ENCODE peak calls at places on chromosome 21, in ten cellular contexts. O is naive thymus-derived CD4-positive, alpha-beta T cell; U is ELF-1; N is RPMI8226; A is aorta; M is GM23248; J is fibroblast of the aortic adventitia; S is activated CD4-positive, alpha-beta T cell treated with anti-CD3 and anti-CD28 coated beads for 4 hours; E is ecto neural progenitor cell; L is AG20443. K is an unnamed sample.

GRCh38 chr21:36471254-36471723 is 8.6 kb downstream of the CLDN14 start:
- DNase-seq in O (no peak), U (no peak), N (no peak), A (no peak), M (peak; percentile 53), J (peak; percentile 56), S (no peak), E (no peak), L (no peak), K (no peak)

GRCh38 chr21:27741736-27742135 is 774.8 kb upstream of the ADAMTS5 start:
- DNase-seq in O (no peak), U (no peak), N (no peak), A (no peak), M (peak; percentile 30), J (peak; percentile 90), S (no peak), E (no peak), L (no peak), K (no peak)

GRCh38 chr21:20971296-20971921 is 26.8 kb upstream of the NCAM2 start:
- DNase-seq in O (peak; percentile 10), U (peak; percentile 10), N (peak; percentile 47), A (no peak), M (peak; percentile 76), J (peak; percentile 65), S (no peak), E (no peak), L (peak; percentile 24), K (no peak)

GRCh38 chr21:37047079-37047478 is 25.8 kb downstream of the PIGP start:
- DNase-seq in O (no peak), U (peak; percentile 55), N (no peak), A (no peak), M (no peak), J (no peak), S (no peak), E (no peak), L (no peak), K (no peak)

GRCh38 chr21:35257413-35257812 is 208.3 kb upstream of the RUNX1 start:
- DNase-seq in O (no peak), U (no peak), N (peak; percentile 83), A (peak; percentile 84), M (peak; percentile 89), J (peak; percentile 98), S (no peak), E (no peak), L (peak; percentile 54), K (no peak)

GRCh38 chr21:43193651-43194302 is 25.0 kb downstream of the CRYAA start:
- DNase-seq in O (no peak), U (no peak), N (no peak), A (peak; percentile 63), M (peak; percentile 89), J (peak; percentile 53), S (no peak), E (no peak), L (peak; percentile 86), K (no peak)

GRCh38 chr21:43321111-43321510 is 105.8 kb downstream of the SIK1 start:
- DNase-seq in O (no peak), U (no peak), N (no peak), A (no peak), M (peak; percentile 20), J (no peak), S (no peak), E (no peak), L (no peak), K (no peak)

GRCh38 chr21:18716578-18717138 is 313.1 kb upstream of the TMPRSS15 start:
- DNase-seq in O (no peak), U (no peak), N (peak; percentile 19), A (no peak), M (no peak), J (no peak), S (no peak), E (no peak), L (no peak), K (no peak)

GRCh38 chr21:25956993-25957714 is 213.4 kb downstream of the APP start:
- DNase-seq in O (no peak), U (no peak), N (no peak), A (no peak), M (peak; percentile 84), J (peak; percentile 85), S (no peak), E (no peak), L (peak; percentile 43), K (no peak)

GRCh38 chr21:34530264-34530663 is 18.3 kb upstream of the KCNE1 start:
- DNase-seq in O (no peak), U (no peak), N (no peak), A (no peak), M (peak; percentile 74), J (peak; percentile 61), S (no peak), E (no peak), L (peak; percentile 58), K (no peak)

GRCh38 chr21:16420086-16420724 is 690.4 kb downstream of the USP25 start:
- DNase-seq in O (no peak), U (no peak), N (no peak), A (no peak), M (peak; percentile 14), J (peak; percentile 77), S (no peak), E (no peak), L (peak; percentile 11), K (no peak)

GRCh38 chr21:31334648-31335121 is 9.4 kb downstream of the TIAM1 start:
- DNase-seq in O (no peak), U (no peak), N (no peak), A (no peak), M (no peak), J (no peak), S (no peak), E (no peak), L (no peak), K (no peak)

GRCh38 chr21:29547998-29548397 is 249.3 kb downstream of the BACH1 start:
- DNase-seq in O (no peak), U (no peak), N (no peak), A (no peak), M (no peak), J (no peak), S (no peak), E (no peak), L (no peak), K (no peak)

GRCh38 chr21:45981641-45982255 is at the start of gene COL6A1:
- DNase-seq in O (no peak), U (peak; percentile 69), N (peak; percentile 49), A (peak; percentile 88), M (peak; percentile 87), J (peak; percentile 71), S (no peak), E (peak; percentile 83), L (peak; percentile 89), K (no peak)

GRCh38 chr21:30713786-30714185 is 4.8 kb downstream of the KRTAP21-3 start:
- DNase-seq in O (no peak), U (no peak), N (no peak), A (no peak), M (no peak), J (no peak), S (no peak), E (no peak), L (no peak), K (no peak)

GRCh38 chr21:45080639-45081414 is 6.4 kb downstream of the ADARB1 start:
- DNase-seq in O (peak; percentile 60), U (no peak), N (no peak), A (peak; percentile 64), M (peak; percentile 79), J (peak; percentile 62), S (peak; percentile 48), E (no peak), L (peak; percentile 79), K (no peak)

GRCh38 chr21:39037807-39038405 is 145.3 kb downstream of the PSMG1 start:
- DNase-seq in O (no peak), U (peak; percentile 47), N (no peak), A (peak; percentile 65), M (no peak), J (no peak), S (no peak), E (no peak), L (no peak), K (no peak)

GRCh38 chr21:37367758-37368535 is 1.4 kb downstream of the DYRK1A start:
- DNase-seq in O (peak; percentile 27), U (peak; percentile 54), N (peak; percentile 88), A (peak; percentile 85), M (peak; percentile 83), J (peak; percentile 47), S (peak; percentile 25), E (peak; percentile 57), L (peak; percentile 15), K (peak; percentile 22)

GRCh38 chr21:46079357-46080170 is 18.3 kb upstream of the COL6A2 start:
- DNase-seq in O (no peak), U (no peak), N (no peak), A (peak; percentile 85), M (peak; percentile 98), J (peak; percentile 86), S (no peak), E (peak; percentile 40), L (peak; percentile 93), K (no peak)

GRCh38 chr21:42819861-42820512 is 59.4 kb downstream of the WDR4 start:
- DNase-seq in O (no peak), U (no peak), N (no peak), A (no peak), M (no peak), J (no peak), S (no peak), E (no peak), L (no peak), K (no peak)

GRCh38 chr21:42188663-42189062 is 30.3 kb upstream of the ABCG1 start:
- DNase-seq in O (no peak), U (no peak), N (no peak), A (no peak), M (no peak), J (no peak), S (no peak), E (no peak), L (no peak), K (no peak)

GRCh38 chr21:22993822-22994574 is 1995.8 kb downstream of the NCAM2 start:
- DNase-seq in O (no peak), U (no peak), N (no peak), A (no peak), M (no peak), J (no peak), S (no peak), E (no peak), L (no peak), K (no peak)

GRCh38 chr21:32994305-32994704 is 31.4 kb upstream of the OLIG2 start:
- DNase-seq in O (no peak), U (peak; percentile 15), N (peak; percentile 41), A (no peak), M (peak; percentile 54), J (peak; percentile 46), S (no peak), E (no peak), L (peak; percentile 47), K (no peak)

GRCh38 chr21:25887166-25887565 is 152.4 kb downstream of the GABPA start:
- DNase-seq in O (no peak), U (no peak), N (no peak), A (no peak), M (peak; percentile 15), J (no peak), S (no peak), E (no peak), L (no peak), K (no peak)

GRCh38 chr21:39881661-39882060 is 14.4 kb downstream of the PCP4 start:
- DNase-seq in O (no peak), U (no peak), N (no peak), A (no peak), M (no peak), J (no peak), S (no peak), E (no peak), L (no peak), K (no peak)

GRCh38 chr21:33025471-33026298 is at the start of gene OLIG2:
- DNase-seq in O (no peak), U (peak; percentile 91), N (peak; percentile 45), A (no peak), M (no peak), J (no peak), S (no peak), E (peak; percentile 94), L (no peak), K (no peak)

GRCh38 chr21:27423073-27423472 is 456.2 kb upstream of the ADAMTS5 start:
- DNase-seq in O (no peak), U (peak; percentile 77), N (no peak), A (peak; percentile 88), M (peak; percentile 97), J (peak; percentile 96), S (no peak), E (no peak), L (peak; percentile 86), K (no peak)

GRCh38 chr21:29943885-29944284 is 4.1 kb upstream of the GRIK1 start:
- DNase-seq in O (no peak), U (no peak), N (no peak), A (no peak), M (no peak), J (no peak), S (no peak), E (no peak), L (no peak), K (no peak)

K was measured in central memory CD4-positive, alpha-beta T cell.